ENCODE peak calls at places on chromosome 19, in seven cellular contexts. J, O, K, H, L, X and G are unnamed samples.

GRCh38 chr19:34364830-34365462 is at the start of gene GPI:
- DNase-seq in L (peak), X (peak), O (peak), K (peak), H (no peak), J (no peak), G (no peak)

GRCh38 chr19:40403262-40403984 is 9.8 kb downstream of the PRX start:
- DNase-seq in O (peak), H (peak), L (peak), J (peak), X (peak), K (peak), G (peak)

GRCh38 chr19:39820696-39821095 is 13.3 kb downstream of the DYRK1B start:
- DNase-seq in H (no peak), L (no peak), J (no peak), X (no peak), O (no peak), K (no peak), G (no peak)

GRCh38 chr19:47023448-47023794 is 3.8 kb downstream of the NPAS1 start:
- DNase-seq in L (no peak), O (no peak), X (no peak), J (no peak), H (no peak), K (no peak), G (no peak)

GRCh38 chr19:29926801-29927200 is 15.2 kb upstream of the URI1 start:
- DNase-seq in O (no peak), J (no peak), L (no peak), H (no peak), X (no peak), K (no peak), G (no peak)

GRCh38 chr19:16293133-16294085 is 31.2 kb upstream of the KLF2 start:
- DNase-seq in J (peak), K (peak), L (no peak), X (peak), O (no peak), H (peak), G (peak)

GRCh38 chr19:55486043-55486970 is 1.3 kb downstream of the NAT14 start:
- DNase-seq in K (no peak), L (no peak), J (no peak), O (no peak), H (no peak), X (peak), G (no peak)

GRCh38 chr19:37845932-37846331 is 60.5 kb downstream of the WDR87 start:
- DNase-seq in H (no peak), X (no peak), L (no peak), J (no peak), K (no peak), O (no peak), G (no peak)

GRCh38 chr19:29539668-29540067 is 13.9 kb downstream of the VSTM2B start:
- DNase-seq in L (no peak), H (no peak), O (no peak), J (no peak), X (no peak), K (peak), G (no peak)

GRCh38 chr19:18086590-18087138 is at the start of gene IL12RB1:
- DNase-seq in X (no peak), L (peak), J (no peak), O (peak), H (no peak), K (no peak), G (no peak)